ENCODE peak calls at places on chromosomes 16 and 17, in nine cellular contexts. N, V, I, S, P, B, Y, Z and J are unnamed samples.
A peak's percentile ranks its signal among the peaks of the same experiment; 100 is the strongest.

GRCh38 chr16:2752850-2753522 is 548 bp downstream of the SRRM2 start:
- DNase-seq in N (peak; percentile 77), I (peak; percentile 87), Y (peak; percentile 89), Z (no peak), P (no peak), V (peak; percentile 85), S (peak; percentile 58), B (no peak), J (peak; percentile 90)

GRCh38 chr17:1001640-1002411 is 4.9 kb downstream of the TIMM22 start:
- DNase-seq in S (no peak), V (no peak), B (no peak), Y (no peak), N (peak; percentile 75), I (peak; percentile 35), Z (no peak), P (no peak), J (no peak)

GRCh38 chr17:27206447-27206846 is 87.5 kb upstream of the WSB1 start:
- DNase-seq in Y (peak; percentile 52), P (no peak), Z (no peak), V (no peak), S (peak; percentile 23), I (no peak), N (no peak), B (no peak), J (no peak)

GRCh38 chr16:12324152-12324551 is 347.6 kb downstream of the SNX29 start:
- DNase-seq in V (no peak), Z (no peak), Y (no peak), N (no peak), B (no peak), S (no peak), I (no peak), P (no peak), J (no peak)

GRCh38 chr17:12940699-12941098 is 77.1 kb downstream of the ELAC2 start:
- DNase-seq in Y (no peak), I (no peak), N (no peak), S (no peak), V (no peak), P (no peak), B (no peak), Z (no peak), J (no peak)

GRCh38 chr17:57685499-57686132 is 59.5 kb downstream of the CCDC182 start:
- DNase-seq in B (no peak), Y (no peak), Z (no peak), S (no peak), I (no peak), V (no peak), P (peak; percentile 82), N (no peak), J (no peak)

GRCh38 chr17:78256705-78257559 is 25.5 kb downstream of the TMEM235 start:
- DNase-seq in S (no peak), I (no peak), N (no peak), P (no peak), Z (peak; percentile 76), Y (no peak), B (no peak), V (no peak), J (no peak)

GRCh38 chr16:1903845-1904820 is 14.1 kb downstream of the HS3ST6 start:
- DNase-seq in V (no peak), P (no peak), Z (no peak), Y (no peak), I (no peak), S (no peak), B (no peak), N (no peak), J (no peak)

GRCh38 chr16:28204622-28205021 is 7.1 kb downstream of the XPO6 start:
- DNase-seq in P (no peak), I (no peak), Z (no peak), S (no peak), N (no peak), B (no peak), Y (no peak), V (no peak), J (no peak)

GRCh38 chr16:28205974-28206373 is 5.8 kb downstream of the XPO6 start:
- DNase-seq in V (no peak), P (no peak), I (no peak), N (no peak), Y (no peak), Z (no peak), B (no peak), S (no peak), J (no peak)

GRCh38 chr16:28202147-28202746 is 9.5 kb downstream of the XPO6 start:
- DNase-seq in V (peak; percentile 30), N (no peak), Z (no peak), P (no peak), I (peak; percentile 39), B (no peak), Y (no peak), S (no peak), J (no peak)

GRCh38 chr16:28205117-28205899 is 6.5 kb downstream of the XPO6 start:
- DNase-seq in I (peak; percentile 55), P (no peak), S (no peak), Y (no peak), V (no peak), N (no peak), Z (no peak), B (no peak), J (no peak)

DNA sequence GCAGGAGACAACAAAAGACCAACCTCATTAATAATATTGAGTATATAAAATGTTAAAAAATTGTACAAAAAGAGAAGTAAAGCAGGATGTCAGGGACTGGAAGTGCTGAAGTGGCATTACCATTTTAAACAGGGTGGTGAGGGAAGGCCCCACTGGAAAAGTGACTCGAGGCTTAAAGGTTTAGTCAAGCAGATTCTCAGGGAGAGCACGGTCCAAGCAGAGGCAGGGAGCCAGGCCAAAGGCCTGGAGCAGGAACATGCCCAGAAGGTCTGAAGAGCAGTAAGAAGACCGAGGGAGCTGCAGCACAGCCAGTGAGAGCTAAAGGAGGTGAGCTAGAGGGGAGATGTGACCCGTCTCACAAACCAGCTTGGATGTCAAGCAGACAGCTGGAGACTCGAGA is 7.6 kb downstream of the XPO6 start:
- DNase-seq in P (no peak), B (no peak), N (no peak), Z (no peak), I (no peak), S (no peak), Y (no peak), V (no peak), J (no peak)
- TF ChIP-seq POLR2A in P (no peak), B (no peak), N (no peak), Z (no peak), I (no peak), S (no peak), Y (no peak), V (no peak), J (no peak)

GRCh38 chr17:45584092-45585036 is 93.8 kb upstream of the PLEKHM1 start:
- DNase-seq in I (peak; percentile 44), N (peak; percentile 36), V (peak; percentile 75), Y (peak; percentile 93), S (peak; percentile 39), P (peak; percentile 92), Z (peak; percentile 98), B (no peak), J (peak; percentile 65)
- TF ChIP-seq POLR2A in I (no peak), N (no peak), V (no peak), Y (no peak), S (peak; percentile 67), P (no peak), Z (no peak), B (peak; percentile 82), J (peak; percentile 32)

GRCh38 chr17:82212331-82213250 is at the start of gene CCDC57:
- DNase-seq in N (peak; percentile 68), Z (peak; percentile 96), Y (peak; percentile 88), P (no peak), B (no peak), S (no peak), V (peak; percentile 87), I (peak; percentile 86), J (peak; percentile 89)
- TF ChIP-seq POLR2A in N (no peak), Z (no peak), Y (no peak), P (peak; percentile 16), B (peak; percentile 68), S (peak; percentile 45), V (peak; percentile 78), I (no peak), J (no peak)

GRCh38 chr17:51166987-51167931 is 1.0 kb downstream of the NME2 start:
- DNase-seq in I (peak; percentile 58), P (no peak), Z (peak; percentile 90), Y (peak; percentile 72), B (no peak), V (peak; percentile 81), N (peak; percentile 19), S (no peak), J (peak; percentile 43)

GRCh38 chr17:51165680-51166197 is 472 bp upstream of the NME2 start:
- DNase-seq in P (no peak), I (no peak), Z (no peak), N (peak; percentile 22), S (no peak), Y (no peak), V (no peak), B (no peak), J (no peak)

GRCh38 chr17:51166198-51166986 is at the start of gene NME2:
- DNase-seq in S (peak; percentile 76), V (peak; percentile 97), B (peak; percentile 40), N (peak; percentile 77), I (peak; percentile 92), Z (peak; percentile 95), P (peak; percentile 97), Y (peak; percentile 94), J (peak; percentile 93)

GRCh38 chr17:51161541-51161940 is 4.7 kb upstream of the NME2 start:
- DNase-seq in I (no peak), N (no peak), P (no peak), B (no peak), V (no peak), Z (no peak), Y (no peak), S (no peak), J (no peak)

DNA sequence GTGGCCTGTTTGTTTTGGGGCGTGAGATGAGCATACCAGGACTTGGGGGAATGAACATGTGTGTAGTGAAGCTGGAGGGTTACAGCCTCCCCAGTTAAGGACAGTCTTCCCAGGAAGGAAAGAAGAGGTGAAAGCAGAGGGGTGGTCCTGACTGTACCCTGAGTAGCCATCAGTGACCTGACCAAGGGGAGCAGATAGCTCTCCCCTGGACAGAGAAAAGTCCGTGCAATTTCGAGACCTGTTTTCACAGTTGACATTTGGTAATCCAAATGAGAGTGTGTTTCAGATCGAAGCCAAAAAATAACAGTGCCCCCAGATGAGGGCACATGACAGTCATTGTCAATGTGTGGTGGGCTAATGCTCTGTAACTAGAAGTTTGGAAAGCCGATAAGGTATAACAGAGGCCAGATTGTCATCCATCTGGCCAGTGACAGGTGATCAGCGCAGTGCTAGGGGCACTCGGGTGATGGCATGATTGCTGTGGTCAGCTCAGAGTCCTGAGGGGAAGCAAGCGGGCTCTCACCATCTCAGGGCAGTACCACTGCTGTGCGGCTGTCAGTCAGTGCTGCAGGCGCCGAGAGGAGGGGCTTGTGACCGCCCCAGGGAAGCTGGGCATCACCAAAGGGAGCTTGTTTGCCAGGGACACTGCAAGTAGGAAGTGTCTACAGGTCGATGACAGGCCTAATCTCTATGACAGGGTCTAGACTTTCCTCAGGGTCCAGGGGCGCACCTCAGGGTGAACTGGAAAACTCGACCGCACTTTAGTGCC is 1.1 kb upstream of the NME2 start:
- DNase-seq in N (no peak), I (peak; percentile 13), B (no peak), Y (no peak), Z (peak; percentile 83), S (no peak), P (no peak), V (no peak), J (peak; percentile 21)
- TF ChIP-seq POLR2A in N (no peak), I (no peak), B (no peak), Y (no peak), Z (no peak), S (no peak), P (no peak), V (no peak), J (no peak)

GRCh38 chr16:53503270-53503911 is 382 bp upstream of the AKTIP start:
- DNase-seq in P (peak; percentile 100), V (peak; percentile 94), Y (peak; percentile 100), N (peak; percentile 100), Z (peak; percentile 100), B (peak; percentile 99), I (peak; percentile 100), S (peak; percentile 100), J (peak; percentile 100)
- TF ChIP-seq POLR2A in P (peak; percentile 44), V (peak; percentile 89), Y (peak; percentile 89), N (peak; percentile 63), Z (peak; percentile 66), B (peak; percentile 95), I (peak; percentile 89), S (no peak), J (peak; percentile 92)